ENCODE peak calls at places on chromosomes 4 and X, in eight cellular contexts. One of them, this sample, is unnamed.

GRCh38 chr4:31370866-31371465 is 650.8 kb downstream of the PCDH7 start:
- DNase-seq in PC-3: peak
- DNase-seq in AG04450: no peak
- DNase-seq in heart right ventricle: no peak
- DNase-seq in IMR-90: peak
- DNase-seq in right atrium auricular region: no peak
- DNase-seq in fibroblast of lung: peak
- DNase-seq in fibroblast of mammary gland: peak
- DNase-seq in this sample: no peak

GRCh38 chr4:38013461-38014366 is 53.5 kb downstream of the PTTG2 start:
- DNase-seq in IMR-90: peak
- DNase-seq in fibroblast of mammary gland: peak
- DNase-seq in fibroblast of lung: peak
- DNase-seq in AG04450: no peak
- DNase-seq in PC-3: peak
- DNase-seq in heart right ventricle: peak
- DNase-seq in right atrium auricular region: no peak
- DNase-seq in this sample: no peak

GRCh38 chr4:8914461-8915171 is 43.0 kb upstream of the HMX1 start:
- DNase-seq in fibroblast of mammary gland: no peak
- DNase-seq in heart right ventricle: no peak
- DNase-seq in fibroblast of lung: no peak
- DNase-seq in IMR-90: no peak
- DNase-seq in AG04450: no peak
- DNase-seq in right atrium auricular region: peak
- DNase-seq in PC-3: no peak
- DNase-seq in this sample: no peak

GRCh38 chr4:165716472-165716871 is 156.6 kb upstream of the TLL1 start:
- DNase-seq in AG04450: no peak
- DNase-seq in fibroblast of lung: no peak
- DNase-seq in PC-3: no peak
- DNase-seq in heart right ventricle: peak
- DNase-seq in fibroblast of mammary gland: no peak
- DNase-seq in right atrium auricular region: no peak
- DNase-seq in IMR-90: no peak
- DNase-seq in this sample: no peak

GRCh38 chrX:10296581-10296980 is 139.8 kb downstream of the CLCN4 start:
- DNase-seq in PC-3: no peak
- DNase-seq in fibroblast of mammary gland: peak
- DNase-seq in IMR-90: peak
- DNase-seq in right atrium auricular region: no peak
- DNase-seq in heart right ventricle: no peak
- DNase-seq in AG04450: peak
- DNase-seq in fibroblast of lung: peak
- DNase-seq in this sample: peak

GRCh38 chr4:12144051-12144450 is 715.4 kb upstream of the HS3ST1 start:
- DNase-seq in fibroblast of mammary gland: no peak
- DNase-seq in IMR-90: no peak
- DNase-seq in PC-3: no peak
- DNase-seq in fibroblast of lung: no peak
- DNase-seq in heart right ventricle: no peak
- DNase-seq in AG04450: no peak
- DNase-seq in right atrium auricular region: no peak
- DNase-seq in this sample: no peak

GRCh38 chrX:155767101-155767878 is 113.9 kb upstream of the VAMP7 start:
- DNase-seq in IMR-90: peak
- DNase-seq in fibroblast of mammary gland: peak
- DNase-seq in AG04450: peak
- DNase-seq in fibroblast of lung: peak
- DNase-seq in PC-3: peak
- DNase-seq in right atrium auricular region: no peak
- DNase-seq in heart right ventricle: peak
- DNase-seq in this sample: peak

GRCh38 chr4:102420563-102421221 is 75.4 kb upstream of the SLC39A8 start:
- DNase-seq in fibroblast of lung: no peak
- DNase-seq in fibroblast of mammary gland: peak
- DNase-seq in PC-3: peak
- DNase-seq in heart right ventricle: no peak
- DNase-seq in IMR-90: peak
- DNase-seq in right atrium auricular region: no peak
- DNase-seq in AG04450: no peak
- DNase-seq in this sample: no peak

DNA sequence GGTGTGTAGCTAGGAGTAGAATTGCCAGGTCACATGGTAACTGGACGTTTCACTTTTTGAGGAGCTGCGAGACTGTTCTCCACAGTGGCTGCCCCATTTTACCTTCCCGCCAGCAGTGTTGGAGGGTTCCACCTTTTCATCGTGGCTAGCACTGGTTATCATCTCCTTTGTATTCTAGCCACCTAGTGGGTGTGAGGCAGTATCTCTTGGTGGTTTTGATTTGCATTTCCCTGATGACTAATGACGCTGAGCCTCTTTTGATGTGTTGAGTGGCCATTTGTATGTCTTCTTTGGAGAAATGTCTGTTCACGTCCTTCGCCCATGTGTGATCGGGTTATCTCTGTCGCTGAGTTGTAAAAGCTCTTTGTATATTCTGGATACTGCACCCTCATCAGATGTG is 10.6 kb downstream of the ABCD1 start:
- DNase-seq in heart right ventricle: no peak
- DNase-seq in PC-3: no peak
- DNase-seq in AG04450: no peak
- DNase-seq in fibroblast of lung: peak
- DNase-seq in fibroblast of mammary gland: no peak
- DNase-seq in IMR-90: no peak
- DNase-seq in right atrium auricular region: no peak
- DNase-seq in this sample: no peak
- TF ChIP-seq CTCF in heart right ventricle: no peak
- TF ChIP-seq CTCF in PC-3: peak
- TF ChIP-seq CTCF in AG04450: no peak
- TF ChIP-seq CTCF in fibroblast of lung: no peak
- TF ChIP-seq CTCF in fibroblast of mammary gland: no peak
- TF ChIP-seq CTCF in IMR-90: no peak
- TF ChIP-seq CTCF in right atrium auricular region: no peak
- TF ChIP-seq CTCF in this sample: no peak

GRCh38 chrX:103376979-103377324 is 614 bp downstream of the BEX3 start:
- DNase-seq in right atrium auricular region: no peak
- DNase-seq in AG04450: no peak
- DNase-seq in fibroblast of lung: peak
- DNase-seq in PC-3: peak
- DNase-seq in heart right ventricle: peak
- DNase-seq in fibroblast of mammary gland: no peak
- DNase-seq in IMR-90: peak
- DNase-seq in this sample: no peak
- H3K4me3 ChIP-seq in right atrium auricular region: peak
- H3K4me3 ChIP-seq in AG04450: peak
- H3K4me3 ChIP-seq in fibroblast of lung: peak
- H3K4me3 ChIP-seq in PC-3: peak
- H3K4me3 ChIP-seq in heart right ventricle: peak
- H3K4me3 ChIP-seq in fibroblast of mammary gland: peak
- H3K4me3 ChIP-seq in IMR-90: peak
- H3K4me3 ChIP-seq in this sample: peak

DNA sequence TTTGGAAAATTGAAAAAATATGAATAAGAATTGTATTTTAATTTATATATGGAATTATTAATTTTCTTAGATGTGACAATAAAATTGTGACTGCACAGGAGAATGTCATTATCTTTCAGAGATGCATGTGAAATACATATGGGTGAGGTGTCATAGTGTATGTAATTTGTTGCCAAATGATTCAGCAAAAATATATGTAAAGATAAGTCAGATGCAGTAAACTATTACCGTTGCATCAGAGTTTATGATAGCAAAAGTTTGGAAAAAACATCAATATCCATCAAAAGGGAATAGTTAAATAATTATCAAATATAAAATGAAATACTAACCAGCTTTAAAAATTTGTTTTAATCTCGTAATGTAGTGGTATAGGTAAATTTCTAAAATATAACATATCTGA is 10.4 kb upstream of the SLC7A11 start:
- DNase-seq in fibroblast of lung: no peak
- DNase-seq in IMR-90: no peak
- DNase-seq in AG04450: no peak
- DNase-seq in fibroblast of mammary gland: no peak
- DNase-seq in PC-3: peak
- DNase-seq in right atrium auricular region: no peak
- DNase-seq in heart right ventricle: no peak
- DNase-seq in this sample: no peak
- TF ChIP-seq CTCF in fibroblast of lung: no peak
- TF ChIP-seq CTCF in IMR-90: no peak
- TF ChIP-seq CTCF in AG04450: no peak
- TF ChIP-seq CTCF in fibroblast of mammary gland: no peak
- TF ChIP-seq CTCF in PC-3: no peak
- TF ChIP-seq CTCF in right atrium auricular region: no peak
- TF ChIP-seq CTCF in heart right ventricle: no peak
- TF ChIP-seq CTCF in this sample: no peak

GRCh38 chr4:125368684-125369083 is 53.9 kb downstream of the FAT4 start:
- DNase-seq in AG04450: peak
- DNase-seq in PC-3: peak
- DNase-seq in fibroblast of lung: peak
- DNase-seq in heart right ventricle: no peak
- DNase-seq in right atrium auricular region: no peak
- DNase-seq in fibroblast of mammary gland: peak
- DNase-seq in IMR-90: peak
- DNase-seq in this sample: peak

GRCh38 chr4:125370478-125370877 is 55.7 kb downstream of the FAT4 start:
- DNase-seq in fibroblast of mammary gland: no peak
- DNase-seq in heart right ventricle: no peak
- DNase-seq in IMR-90: no peak
- DNase-seq in PC-3: no peak
- DNase-seq in AG04450: no peak
- DNase-seq in fibroblast of lung: no peak
- DNase-seq in right atrium auricular region: no peak
- DNase-seq in this sample: no peak

GRCh38 chr4:125369098-125369497 is 54.3 kb downstream of the FAT4 start:
- DNase-seq in PC-3: no peak
- DNase-seq in AG04450: no peak
- DNase-seq in fibroblast of mammary gland: no peak
- DNase-seq in fibroblast of lung: peak
- DNase-seq in IMR-90: no peak
- DNase-seq in heart right ventricle: no peak
- DNase-seq in right atrium auricular region: no peak
- DNase-seq in this sample: no peak

GRCh38 chr4:125365731-125366130 is 51.0 kb downstream of the FAT4 start:
- DNase-seq in fibroblast of mammary gland: no peak
- DNase-seq in fibroblast of lung: no peak
- DNase-seq in heart right ventricle: no peak
- DNase-seq in right atrium auricular region: no peak
- DNase-seq in IMR-90: no peak
- DNase-seq in AG04450: no peak
- DNase-seq in PC-3: no peak
- DNase-seq in this sample: no peak

GRCh38 chr4:125368161-125368560 is 53.4 kb downstream of the FAT4 start:
- DNase-seq in fibroblast of mammary gland: peak
- DNase-seq in fibroblast of lung: peak
- DNase-seq in PC-3: peak
- DNase-seq in IMR-90: peak
- DNase-seq in AG04450: peak
- DNase-seq in heart right ventricle: no peak
- DNase-seq in right atrium auricular region: no peak
- DNase-seq in this sample: no peak
- H3K4me3 ChIP-seq in fibroblast of mammary gland: peak
- H3K4me3 ChIP-seq in fibroblast of lung: no peak
- H3K4me3 ChIP-seq in PC-3: no peak
- H3K4me3 ChIP-seq in IMR-90: peak
- H3K4me3 ChIP-seq in AG04450: peak
- H3K4me3 ChIP-seq in heart right ventricle: peak
- H3K4me3 ChIP-seq in right atrium auricular region: peak
- H3K4me3 ChIP-seq in this sample: peak

GRCh38 chr4:130812117-130812765 is 1716.3 kb downstream of the C4orf33 start:
- DNase-seq in heart right ventricle: no peak
- DNase-seq in IMR-90: no peak
- DNase-seq in PC-3: no peak
- DNase-seq in fibroblast of mammary gland: peak
- DNase-seq in right atrium auricular region: no peak
- DNase-seq in AG04450: no peak
- DNase-seq in fibroblast of lung: no peak
- DNase-seq in this sample: no peak

GRCh38 chr4:130808492-130808891 is 1712.5 kb downstream of the C4orf33 start:
- DNase-seq in fibroblast of mammary gland: peak
- DNase-seq in right atrium auricular region: no peak
- DNase-seq in fibroblast of lung: peak
- DNase-seq in IMR-90: no peak
- DNase-seq in heart right ventricle: no peak
- DNase-seq in AG04450: no peak
- DNase-seq in PC-3: peak
- DNase-seq in this sample: no peak
- TF ChIP-seq CTCF in fibroblast of mammary gland: peak
- TF ChIP-seq CTCF in right atrium auricular region: no peak
- TF ChIP-seq CTCF in fibroblast of lung: peak
- TF ChIP-seq CTCF in IMR-90: peak
- TF ChIP-seq CTCF in heart right ventricle: no peak
- TF ChIP-seq CTCF in AG04450: peak
- TF ChIP-seq CTCF in PC-3: peak
- TF ChIP-seq CTCF in this sample: peak

GRCh38 chr4:86973668-86974067 is 38.9 kb downstream of the AFF1 start:
- DNase-seq in AG04450: no peak
- DNase-seq in PC-3: no peak
- DNase-seq in heart right ventricle: no peak
- DNase-seq in IMR-90: no peak
- DNase-seq in fibroblast of mammary gland: no peak
- DNase-seq in fibroblast of lung: no peak
- DNase-seq in right atrium auricular region: no peak
- DNase-seq in this sample: no peak

GRCh38 chr4:86970447-86971354 is 35.9 kb downstream of the AFF1 start:
- DNase-seq in fibroblast of mammary gland: no peak
- DNase-seq in right atrium auricular region: no peak
- DNase-seq in AG04450: no peak
- DNase-seq in fibroblast of lung: no peak
- DNase-seq in heart right ventricle: no peak
- DNase-seq in IMR-90: no peak
- DNase-seq in PC-3: peak
- DNase-seq in this sample: no peak

GRCh38 chr4:86971355-86971683 is 36.5 kb downstream of the AFF1 start:
- DNase-seq in IMR-90: no peak
- DNase-seq in right atrium auricular region: no peak
- DNase-seq in PC-3: no peak
- DNase-seq in fibroblast of lung: no peak
- DNase-seq in AG04450: no peak
- DNase-seq in fibroblast of mammary gland: no peak
- DNase-seq in heart right ventricle: no peak
- DNase-seq in this sample: no peak

GRCh38 chr4:86974481-86975050 is 39.8 kb downstream of the AFF1 start:
- DNase-seq in heart right ventricle: no peak
- DNase-seq in IMR-90: no peak
- DNase-seq in fibroblast of mammary gland: no peak
- DNase-seq in AG04450: no peak
- DNase-seq in right atrium auricular region: no peak
- DNase-seq in fibroblast of lung: no peak
- DNase-seq in PC-3: peak
- DNase-seq in this sample: no peak

DNA sequence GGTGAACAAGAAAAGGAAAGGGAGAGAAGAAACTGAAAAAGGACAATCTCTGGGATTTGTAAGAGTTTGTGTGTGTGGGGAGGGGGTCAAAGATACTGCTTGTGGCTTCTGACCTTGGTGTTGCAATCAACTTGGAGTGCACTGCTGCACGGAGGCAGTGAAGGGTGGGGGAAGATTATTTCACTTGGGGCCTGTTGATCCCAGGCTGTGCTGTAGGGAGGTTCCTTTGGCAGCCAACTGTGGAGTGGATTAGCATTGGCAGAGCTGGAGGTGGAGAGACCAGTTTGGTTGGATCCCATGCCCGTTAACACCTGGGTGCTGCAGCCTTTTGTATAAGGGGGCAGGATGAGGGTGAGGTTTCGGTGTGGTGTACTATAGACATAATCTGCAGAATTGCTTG is 38.2 kb downstream of the AFF1 start:
- DNase-seq in fibroblast of lung: no peak
- DNase-seq in IMR-90: no peak
- DNase-seq in AG04450: no peak
- DNase-seq in fibroblast of mammary gland: no peak
- DNase-seq in PC-3: peak
- DNase-seq in heart right ventricle: peak
- DNase-seq in right atrium auricular region: no peak
- DNase-seq in this sample: no peak
- H3K4me3 ChIP-seq in fibroblast of lung: no peak
- H3K4me3 ChIP-seq in IMR-90: no peak
- H3K4me3 ChIP-seq in AG04450: no peak
- H3K4me3 ChIP-seq in fibroblast of mammary gland: no peak
- H3K4me3 ChIP-seq in PC-3: no peak
- H3K4me3 ChIP-seq in heart right ventricle: no peak
- H3K4me3 ChIP-seq in right atrium auricular region: no peak
- H3K4me3 ChIP-seq in this sample: no peak

This sample was measured in AG04449.